ENCODE peak calls at places on chromosomes 11 and 22, in seven cellular contexts. One of them, this sample, is unnamed.

GRCh38 chr22:17430298-17430900 is 61.1 kb downstream of the CECR2 start:
- DNase-seq in HT1080: no peak
- DNase-seq in brain pericyte: no peak
- DNase-seq in EL: no peak
- DNase-seq in activated CD8-positive, alpha-beta T cell treated with anti-CD3 and anti-CD28 coated beads for 36 hours: no peak
- DNase-seq in adrenal gland: peak
- DNase-seq in LHCN-M2: peak
- DNase-seq in this sample: no peak

GRCh38 chr11:80188228-80188627 is 747.4 kb upstream of the TENM4 start:
- DNase-seq in EL: no peak
- DNase-seq in HT1080: no peak
- DNase-seq in activated CD8-positive, alpha-beta T cell treated with anti-CD3 and anti-CD28 coated beads for 36 hours: no peak
- DNase-seq in brain pericyte: no peak
- DNase-seq in LHCN-M2: no peak
- DNase-seq in adrenal gland: no peak
- DNase-seq in this sample: no peak

GRCh38 chr11:6526411-6527135 is 29.5 kb downstream of the DNHD1 start:
- DNase-seq in activated CD8-positive, alpha-beta T cell treated with anti-CD3 and anti-CD28 coated beads for 36 hours: peak
- DNase-seq in LHCN-M2: no peak
- DNase-seq in brain pericyte: no peak
- DNase-seq in adrenal gland: no peak
- DNase-seq in HT1080: no peak
- DNase-seq in EL: no peak
- DNase-seq in this sample: no peak

GRCh38 chr11:19698493-19699292 is 13.9 kb upstream of the NAV2 start:
- DNase-seq in HT1080: peak
- DNase-seq in EL: peak
- DNase-seq in LHCN-M2: peak
- DNase-seq in adrenal gland: no peak
- DNase-seq in activated CD8-positive, alpha-beta T cell treated with anti-CD3 and anti-CD28 coated beads for 36 hours: no peak
- DNase-seq in brain pericyte: no peak
- DNase-seq in this sample: no peak

GRCh38 chr22:25658641-25659040 is 83.3 kb upstream of the MYO18B start:
- DNase-seq in activated CD8-positive, alpha-beta T cell treated with anti-CD3 and anti-CD28 coated beads for 36 hours: no peak
- DNase-seq in EL: no peak
- DNase-seq in adrenal gland: peak
- DNase-seq in LHCN-M2: no peak
- DNase-seq in brain pericyte: no peak
- DNase-seq in HT1080: no peak
- DNase-seq in this sample: no peak

GRCh38 chr11:67640021-67640757 is 626 bp upstream of the TBX10 start:
- DNase-seq in activated CD8-positive, alpha-beta T cell treated with anti-CD3 and anti-CD28 coated beads for 36 hours: peak
- DNase-seq in EL: peak
- DNase-seq in HT1080: no peak
- DNase-seq in LHCN-M2: peak
- DNase-seq in brain pericyte: no peak
- DNase-seq in adrenal gland: peak
- DNase-seq in this sample: peak

GRCh38 chr11:108983621-108984020 is 318.8 kb downstream of the DDX10 start:
- DNase-seq in EL: peak
- DNase-seq in LHCN-M2: peak
- DNase-seq in adrenal gland: no peak
- DNase-seq in HT1080: no peak
- DNase-seq in brain pericyte: no peak
- DNase-seq in activated CD8-positive, alpha-beta T cell treated with anti-CD3 and anti-CD28 coated beads for 36 hours: no peak
- DNase-seq in this sample: no peak

GRCh38 chr11:7319501-7319900 is 67.8 kb downstream of the SYT9 start:
- DNase-seq in HT1080: no peak
- DNase-seq in activated CD8-positive, alpha-beta T cell treated with anti-CD3 and anti-CD28 coated beads for 36 hours: no peak
- DNase-seq in LHCN-M2: no peak
- DNase-seq in adrenal gland: no peak
- DNase-seq in brain pericyte: no peak
- DNase-seq in EL: no peak
- DNase-seq in this sample: no peak

GRCh38 chr11:86949995-86950993 is 4.9 kb downstream of the FZD4 start:
- DNase-seq in brain pericyte: no peak
- DNase-seq in LHCN-M2: no peak
- DNase-seq in adrenal gland: no peak
- DNase-seq in activated CD8-positive, alpha-beta T cell treated with anti-CD3 and anti-CD28 coated beads for 36 hours: no peak
- DNase-seq in HT1080: no peak
- DNase-seq in EL: peak
- DNase-seq in this sample: no peak

GRCh38 chr11:67264886-67265632 is 1.2 kb upstream of the GRK2 start:
- DNase-seq in EL: no peak
- DNase-seq in activated CD8-positive, alpha-beta T cell treated with anti-CD3 and anti-CD28 coated beads for 36 hours: peak
- DNase-seq in HT1080: no peak
- DNase-seq in LHCN-M2: no peak
- DNase-seq in adrenal gland: peak
- DNase-seq in brain pericyte: no peak
- DNase-seq in this sample: no peak

GRCh38 chr11:75435571-75435925 is 2.5 kb upstream of the KLHL35 start:
- DNase-seq in adrenal gland: no peak
- DNase-seq in activated CD8-positive, alpha-beta T cell treated with anti-CD3 and anti-CD28 coated beads for 36 hours: no peak
- DNase-seq in HT1080: no peak
- DNase-seq in brain pericyte: no peak
- DNase-seq in LHCN-M2: no peak
- DNase-seq in EL: no peak
- DNase-seq in this sample: no peak

GRCh38 chr11:71505781-71506180 is 21.3 kb upstream of the KRTAP5-7 start:
- DNase-seq in LHCN-M2: no peak
- DNase-seq in activated CD8-positive, alpha-beta T cell treated with anti-CD3 and anti-CD28 coated beads for 36 hours: no peak
- DNase-seq in brain pericyte: no peak
- DNase-seq in HT1080: no peak
- DNase-seq in adrenal gland: no peak
- DNase-seq in EL: no peak
- DNase-seq in this sample: no peak

GRCh38 chr11:76919467-76919866 is 58.7 kb downstream of the ACER3 start:
- DNase-seq in brain pericyte: no peak
- DNase-seq in adrenal gland: no peak
- DNase-seq in LHCN-M2: no peak
- DNase-seq in activated CD8-positive, alpha-beta T cell treated with anti-CD3 and anti-CD28 coated beads for 36 hours: no peak
- DNase-seq in HT1080: no peak
- DNase-seq in EL: no peak
- DNase-seq in this sample: no peak

GRCh38 chr11:121328213-121328966 is 35.8 kb downstream of the SC5D start:
- DNase-seq in HT1080: no peak
- DNase-seq in activated CD8-positive, alpha-beta T cell treated with anti-CD3 and anti-CD28 coated beads for 36 hours: peak
- DNase-seq in LHCN-M2: no peak
- DNase-seq in EL: no peak
- DNase-seq in adrenal gland: no peak
- DNase-seq in brain pericyte: no peak
- DNase-seq in this sample: no peak

GRCh38 chr22:28029201-28029948 is 110.3 kb upstream of the PITPNB start:
- DNase-seq in LHCN-M2: peak
- DNase-seq in EL: peak
- DNase-seq in activated CD8-positive, alpha-beta T cell treated with anti-CD3 and anti-CD28 coated beads for 36 hours: no peak
- DNase-seq in brain pericyte: no peak
- DNase-seq in adrenal gland: peak
- DNase-seq in HT1080: peak
- DNase-seq in this sample: peak

GRCh38 chr11:1652778-1653540 is 23.4 kb downstream of the KRTAP5-5 start:
- DNase-seq in adrenal gland: peak
- DNase-seq in EL: peak
- DNase-seq in LHCN-M2: peak
- DNase-seq in activated CD8-positive, alpha-beta T cell treated with anti-CD3 and anti-CD28 coated beads for 36 hours: peak
- DNase-seq in brain pericyte: no peak
- DNase-seq in HT1080: peak
- DNase-seq in this sample: peak

GRCh38 chr11:35138058-35138457 is 913 bp upstream of the CD44 start:
- DNase-seq in activated CD8-positive, alpha-beta T cell treated with anti-CD3 and anti-CD28 coated beads for 36 hours: no peak
- DNase-seq in brain pericyte: no peak
- DNase-seq in LHCN-M2: no peak
- DNase-seq in HT1080: no peak
- DNase-seq in adrenal gland: no peak
- DNase-seq in EL: no peak
- DNase-seq in this sample: no peak

GRCh38 chr11:67118059-67118766 is 850 bp upstream of the KDM2A start:
- DNase-seq in LHCN-M2: no peak
- DNase-seq in activated CD8-positive, alpha-beta T cell treated with anti-CD3 and anti-CD28 coated beads for 36 hours: peak
- DNase-seq in adrenal gland: peak
- DNase-seq in HT1080: no peak
- DNase-seq in EL: peak
- DNase-seq in brain pericyte: no peak
- DNase-seq in this sample: peak

GRCh38 chr11:122069946-122070345 is 46.1 kb downstream of the BLID start:
- DNase-seq in HT1080: peak
- DNase-seq in adrenal gland: peak
- DNase-seq in brain pericyte: no peak
- DNase-seq in LHCN-M2: peak
- DNase-seq in EL: peak
- DNase-seq in activated CD8-positive, alpha-beta T cell treated with anti-CD3 and anti-CD28 coated beads for 36 hours: peak
- DNase-seq in this sample: peak

GRCh38 chr22:44316393-44317162 is 3.8 kb upstream of the SHISAL1 start:
- DNase-seq in LHCN-M2: no peak
- DNase-seq in adrenal gland: no peak
- DNase-seq in activated CD8-positive, alpha-beta T cell treated with anti-CD3 and anti-CD28 coated beads for 36 hours: no peak
- DNase-seq in EL: no peak
- DNase-seq in HT1080: no peak
- DNase-seq in brain pericyte: no peak
- DNase-seq in this sample: no peak

GRCh38 chr22:41598081-41598480 is 8.4 kb upstream of the PMM1 start:
- DNase-seq in activated CD8-positive, alpha-beta T cell treated with anti-CD3 and anti-CD28 coated beads for 36 hours: no peak
- DNase-seq in EL: peak
- DNase-seq in brain pericyte: no peak
- DNase-seq in LHCN-M2: peak
- DNase-seq in HT1080: peak
- DNase-seq in adrenal gland: peak
- DNase-seq in this sample: no peak

This sample was measured in body of pancreas.